ENCODE peak calls at places on chromosomes 2 and 18, in five cellular contexts. One of them, this sample, is unnamed.

GRCh38 chr2:66495788-66496640 is 61.1 kb downstream of the MEIS1 start:
- DNase-seq in endodermal cell: peak; percentile 66
- DNase-seq in gastrocnemius medialis: no peak
- DNase-seq in tibial nerve: no peak
- DNase-seq in K562: peak; percentile 76
- DNase-seq in this sample: peak; percentile 53

GRCh38 chr2:66553370-66553769 is 118.4 kb downstream of the MEIS1 start:
- DNase-seq in endodermal cell: no peak
- DNase-seq in gastrocnemius medialis: no peak
- DNase-seq in tibial nerve: peak; percentile 27
- DNase-seq in K562: no peak
- DNase-seq in this sample: peak; percentile 78

GRCh38 chr2:240157147-240157470 is 16.7 kb upstream of the OTOS start:
- DNase-seq in endodermal cell: no peak
- DNase-seq in gastrocnemius medialis: no peak
- DNase-seq in tibial nerve: no peak
- DNase-seq in K562: no peak
- DNase-seq in this sample: no peak

GRCh38 chr2:165815299-165815698 is 21.3 kb upstream of the GALNT3 start:
- DNase-seq in endodermal cell: no peak
- DNase-seq in gastrocnemius medialis: no peak
- DNase-seq in tibial nerve: no peak
- DNase-seq in K562: no peak
- DNase-seq in this sample: no peak

GRCh38 chr2:197804758-197805597 is 585 bp downstream of the PLCL1 start:
- DNase-seq in endodermal cell: peak; percentile 53
- DNase-seq in gastrocnemius medialis: peak; percentile 24
- DNase-seq in tibial nerve: no peak
- DNase-seq in K562: peak; percentile 19
- DNase-seq in this sample: peak; percentile 22

GRCh38 chr2:187580462-187581124 is 26.4 kb upstream of the TFPI start:
- DNase-seq in endodermal cell: no peak
- DNase-seq in gastrocnemius medialis: no peak
- DNase-seq in tibial nerve: no peak
- DNase-seq in K562: peak; percentile 55
- DNase-seq in this sample: no peak

GRCh38 chr2:216670266-216671080 is 24.9 kb downstream of the IGFBP5 start:
- DNase-seq in endodermal cell: no peak
- DNase-seq in gastrocnemius medialis: no peak
- DNase-seq in tibial nerve: no peak
- DNase-seq in K562: no peak
- DNase-seq in this sample: no peak

GRCh38 chr2:120989556-120989848 is 253.8 kb downstream of the GLI2 start:
- DNase-seq in endodermal cell: peak; percentile 31
- DNase-seq in gastrocnemius medialis: no peak
- DNase-seq in tibial nerve: no peak
- DNase-seq in K562: no peak
- DNase-seq in this sample: no peak

GRCh38 chr18:75130591-75131274 is 78.2 kb downstream of the PTGR3 start:
- DNase-seq in endodermal cell: peak; percentile 23
- DNase-seq in gastrocnemius medialis: no peak
- DNase-seq in tibial nerve: no peak
- DNase-seq in K562: no peak
- DNase-seq in this sample: no peak

GRCh38 chr18:33578371-33579146 is 540 bp downstream of the ASXL3 start:
- DNase-seq in endodermal cell: peak; percentile 63
- DNase-seq in gastrocnemius medialis: no peak
- DNase-seq in tibial nerve: no peak
- DNase-seq in K562: no peak
- DNase-seq in this sample: no peak

GRCh38 chr18:2655153-2655953 is at the start of gene SMCHD1:
- DNase-seq in endodermal cell: peak; percentile 90
- DNase-seq in gastrocnemius medialis: peak; percentile 76
- DNase-seq in tibial nerve: peak; percentile 80
- DNase-seq in K562: peak; percentile 94
- DNase-seq in this sample: peak; percentile 69

GRCh38 chr18:2655954-2656236 is 369 bp downstream of the SMCHD1 start:
- DNase-seq in endodermal cell: no peak
- DNase-seq in gastrocnemius medialis: peak; percentile 8
- DNase-seq in tibial nerve: no peak
- DNase-seq in K562: no peak
- DNase-seq in this sample: no peak

GRCh38 chr18:2653467-2653866 is 2.1 kb upstream of the SMCHD1 start:
- DNase-seq in endodermal cell: peak; percentile 46
- DNase-seq in gastrocnemius medialis: no peak
- DNase-seq in tibial nerve: no peak
- DNase-seq in K562: no peak
- DNase-seq in this sample: no peak

GRCh38 chr18:2654105-2654827 is 1.3 kb upstream of the SMCHD1 start:
- DNase-seq in endodermal cell: no peak
- DNase-seq in gastrocnemius medialis: no peak
- DNase-seq in tibial nerve: no peak
- DNase-seq in K562: no peak
- DNase-seq in this sample: no peak

DNA sequence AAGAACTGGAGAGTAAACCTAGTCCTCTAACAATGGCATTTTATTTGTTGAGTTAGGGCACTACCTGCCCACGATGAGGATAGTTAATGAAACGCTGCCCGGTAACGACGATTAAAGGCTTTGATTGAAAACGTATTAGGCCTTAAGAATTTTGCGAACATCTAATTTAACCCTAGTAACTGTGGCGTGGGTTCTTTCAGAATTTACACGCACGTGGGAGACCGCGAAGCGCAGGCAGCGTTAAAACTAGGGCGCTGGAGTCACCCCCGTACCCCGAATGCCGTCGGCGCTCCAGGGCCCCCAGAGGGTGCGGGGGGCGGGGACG is 736 bp upstream of the SMCHD1 start:
- DNase-seq in endodermal cell: no peak
- DNase-seq in gastrocnemius medialis: no peak
- DNase-seq in tibial nerve: no peak
- DNase-seq in K562: peak; percentile 79
- DNase-seq in this sample: no peak
- TF ChIP-seq CTCF in endodermal cell: no peak
- TF ChIP-seq CTCF in gastrocnemius medialis: no peak
- TF ChIP-seq CTCF in tibial nerve: no peak
- TF ChIP-seq CTCF in K562: no peak
- TF ChIP-seq CTCF in this sample: no peak

GRCh38 chr2:128775401-128776285 is 457.0 kb upstream of the HS6ST1 start:
- DNase-seq in endodermal cell: no peak
- DNase-seq in gastrocnemius medialis: no peak
- DNase-seq in tibial nerve: no peak
- DNase-seq in K562: no peak
- DNase-seq in this sample: no peak
- TF ChIP-seq CTCF in endodermal cell: no peak
- TF ChIP-seq CTCF in gastrocnemius medialis: no peak
- TF ChIP-seq CTCF in tibial nerve: no peak
- TF ChIP-seq CTCF in K562: no peak
- TF ChIP-seq CTCF in this sample: no peak

GRCh38 chr2:44295636-44296359 is 20.5 kb downstream of the SLC3A1 start:
- DNase-seq in endodermal cell: peak; percentile 72
- DNase-seq in gastrocnemius medialis: no peak
- DNase-seq in tibial nerve: no peak
- DNase-seq in K562: no peak
- DNase-seq in this sample: no peak
- TF ChIP-seq CTCF in endodermal cell: peak; percentile 69
- TF ChIP-seq CTCF in gastrocnemius medialis: no peak
- TF ChIP-seq CTCF in tibial nerve: peak; percentile 6
- TF ChIP-seq CTCF in K562: peak; percentile 21
- TF ChIP-seq CTCF in this sample: no peak

GRCh38 chr2:26521054-26521912 is 43.4 kb upstream of the OTOF start:
- DNase-seq in endodermal cell: peak; percentile 88
- DNase-seq in gastrocnemius medialis: no peak
- DNase-seq in tibial nerve: no peak
- DNase-seq in K562: peak; percentile 73
- DNase-seq in this sample: no peak
- TF ChIP-seq CTCF in endodermal cell: peak; percentile 83
- TF ChIP-seq CTCF in gastrocnemius medialis: no peak
- TF ChIP-seq CTCF in tibial nerve: no peak
- TF ChIP-seq CTCF in K562: peak; percentile 78
- TF ChIP-seq CTCF in this sample: no peak